ENCODE peak calls at places on chromosomes 5 and 9, in eight cellular contexts. One of them, this sample, is unnamed.

GRCh38 chr9:126705767-126706697 is 92.3 kb downstream of the LMX1B start:
- DNase-seq in GM12865: peak
- DNase-seq in nephron progenitor cell: peak
- DNase-seq in OCI-LY7: peak
- DNase-seq in uterus: no peak
- DNase-seq in brain microvascular endothelial cell: peak
- DNase-seq in progenitor cell of endocrine pancreas: no peak
- DNase-seq in IMR-90: peak
- DNase-seq in this sample: peak

GRCh38 chr5:139565411-139566305 is 4.5 kb downstream of the UBE2D2 start:
- DNase-seq in GM12865: peak
- DNase-seq in nephron progenitor cell: no peak
- DNase-seq in OCI-LY7: peak
- DNase-seq in uterus: no peak
- DNase-seq in brain microvascular endothelial cell: no peak
- DNase-seq in progenitor cell of endocrine pancreas: no peak
- DNase-seq in IMR-90: peak
- DNase-seq in this sample: peak

GRCh38 chr5:146447734-146448380 is 724 bp downstream of the TCERG1 start:
- DNase-seq in GM12865: peak
- DNase-seq in nephron progenitor cell: no peak
- DNase-seq in OCI-LY7: peak
- DNase-seq in uterus: no peak
- DNase-seq in brain microvascular endothelial cell: peak
- DNase-seq in progenitor cell of endocrine pancreas: no peak
- DNase-seq in IMR-90: peak
- DNase-seq in this sample: no peak

GRCh38 chr5:152623951-152624350 is 218.9 kb upstream of the NMUR2 start:
- DNase-seq in GM12865: no peak
- DNase-seq in nephron progenitor cell: no peak
- DNase-seq in OCI-LY7: no peak
- DNase-seq in uterus: no peak
- DNase-seq in brain microvascular endothelial cell: no peak
- DNase-seq in progenitor cell of endocrine pancreas: no peak
- DNase-seq in IMR-90: no peak
- DNase-seq in this sample: no peak

GRCh38 chr5:40914835-40915234 is 5.5 kb downstream of the C7 start:
- DNase-seq in GM12865: no peak
- DNase-seq in nephron progenitor cell: no peak
- DNase-seq in OCI-LY7: no peak
- DNase-seq in uterus: no peak
- DNase-seq in brain microvascular endothelial cell: peak
- DNase-seq in progenitor cell of endocrine pancreas: no peak
- DNase-seq in IMR-90: peak
- DNase-seq in this sample: no peak

GRCh38 chr5:24819841-24820240 is 175.1 kb upstream of the CDH10 start:
- DNase-seq in GM12865: no peak
- DNase-seq in nephron progenitor cell: no peak
- DNase-seq in OCI-LY7: no peak
- DNase-seq in uterus: no peak
- DNase-seq in brain microvascular endothelial cell: no peak
- DNase-seq in progenitor cell of endocrine pancreas: no peak
- DNase-seq in IMR-90: no peak
- DNase-seq in this sample: no peak

GRCh38 chr9:114413909-114414308 is 26.1 kb upstream of the AKNA start:
- DNase-seq in GM12865: no peak
- DNase-seq in nephron progenitor cell: no peak
- DNase-seq in OCI-LY7: no peak
- DNase-seq in uterus: no peak
- DNase-seq in brain microvascular endothelial cell: peak
- DNase-seq in progenitor cell of endocrine pancreas: no peak
- DNase-seq in IMR-90: peak
- DNase-seq in this sample: peak

GRCh38 chr9:97568461-97569275 is 64.5 kb downstream of the TSTD2 start:
- DNase-seq in GM12865: no peak
- DNase-seq in nephron progenitor cell: no peak
- DNase-seq in OCI-LY7: no peak
- DNase-seq in uterus: peak
- DNase-seq in brain microvascular endothelial cell: no peak
- DNase-seq in progenitor cell of endocrine pancreas: no peak
- DNase-seq in IMR-90: no peak
- DNase-seq in this sample: no peak

GRCh38 chr5:94618029-94618492 is 343 bp downstream of the KIAA0825 start:
- DNase-seq in GM12865: peak
- DNase-seq in nephron progenitor cell: peak
- DNase-seq in OCI-LY7: peak
- DNase-seq in uterus: peak
- DNase-seq in brain microvascular endothelial cell: peak
- DNase-seq in progenitor cell of endocrine pancreas: no peak
- DNase-seq in IMR-90: peak
- DNase-seq in this sample: peak

GRCh38 chr9:17342696-17343095 is 207.9 kb downstream of the CNTLN start:
- DNase-seq in GM12865: no peak
- DNase-seq in nephron progenitor cell: no peak
- DNase-seq in OCI-LY7: no peak
- DNase-seq in uterus: no peak
- DNase-seq in brain microvascular endothelial cell: no peak
- DNase-seq in progenitor cell of endocrine pancreas: no peak
- DNase-seq in IMR-90: no peak
- DNase-seq in this sample: no peak

GRCh38 chr5:34709861-34710673 is 53.9 kb downstream of the RAI14 start:
- DNase-seq in GM12865: no peak
- DNase-seq in nephron progenitor cell: no peak
- DNase-seq in OCI-LY7: no peak
- DNase-seq in uterus: no peak
- DNase-seq in brain microvascular endothelial cell: peak
- DNase-seq in progenitor cell of endocrine pancreas: no peak
- DNase-seq in IMR-90: peak
- DNase-seq in this sample: no peak

GRCh38 chr9:98442541-98442940 is 187.1 kb upstream of the TBC1D2 start:
- DNase-seq in GM12865: no peak
- DNase-seq in nephron progenitor cell: no peak
- DNase-seq in OCI-LY7: no peak
- DNase-seq in uterus: no peak
- DNase-seq in brain microvascular endothelial cell: no peak
- DNase-seq in progenitor cell of endocrine pancreas: no peak
- DNase-seq in IMR-90: peak
- DNase-seq in this sample: no peak

GRCh38 chr5:14794600-14795230 is 76.9 kb downstream of the ANKH start:
- DNase-seq in GM12865: no peak
- DNase-seq in nephron progenitor cell: no peak
- DNase-seq in OCI-LY7: no peak
- DNase-seq in uterus: no peak
- DNase-seq in brain microvascular endothelial cell: no peak
- DNase-seq in progenitor cell of endocrine pancreas: no peak
- DNase-seq in IMR-90: no peak
- DNase-seq in this sample: no peak

GRCh38 chr5:112691758-112692157 is 45.9 kb upstream of the APC start:
- DNase-seq in GM12865: peak
- DNase-seq in nephron progenitor cell: no peak
- DNase-seq in OCI-LY7: peak
- DNase-seq in uterus: no peak
- DNase-seq in brain microvascular endothelial cell: peak
- DNase-seq in progenitor cell of endocrine pancreas: no peak
- DNase-seq in IMR-90: peak
- DNase-seq in this sample: no peak

GRCh38 chr5:95471447-95471846 is 80.3 kb downstream of the FAM81B start:
- DNase-seq in GM12865: no peak
- DNase-seq in nephron progenitor cell: no peak
- DNase-seq in OCI-LY7: no peak
- DNase-seq in uterus: no peak
- DNase-seq in brain microvascular endothelial cell: no peak
- DNase-seq in progenitor cell of endocrine pancreas: no peak
- DNase-seq in IMR-90: no peak
- DNase-seq in this sample: no peak

GRCh38 chr9:15317836-15318235 is 10.8 kb upstream of the TTC39B start:
- DNase-seq in GM12865: no peak
- DNase-seq in nephron progenitor cell: no peak
- DNase-seq in OCI-LY7: no peak
- DNase-seq in uterus: no peak
- DNase-seq in brain microvascular endothelial cell: peak
- DNase-seq in progenitor cell of endocrine pancreas: no peak
- DNase-seq in IMR-90: peak
- DNase-seq in this sample: no peak

GRCh38 chr9:94919376-94920098 is 193.0 kb downstream of the AOPEP start:
- DNase-seq in GM12865: no peak
- DNase-seq in nephron progenitor cell: no peak
- DNase-seq in OCI-LY7: no peak
- DNase-seq in uterus: peak
- DNase-seq in brain microvascular endothelial cell: no peak
- DNase-seq in progenitor cell of endocrine pancreas: no peak
- DNase-seq in IMR-90: peak
- DNase-seq in this sample: no peak

GRCh38 chr5:73867344-73868335 is 241.6 kb downstream of the ARHGEF28 start:
- DNase-seq in GM12865: no peak
- DNase-seq in nephron progenitor cell: no peak
- DNase-seq in OCI-LY7: no peak
- DNase-seq in uterus: no peak
- DNase-seq in brain microvascular endothelial cell: peak
- DNase-seq in progenitor cell of endocrine pancreas: no peak
- DNase-seq in IMR-90: peak
- DNase-seq in this sample: no peak

GRCh38 chr5:87390075-87390474 is 22.7 kb downstream of the CCNH start:
- DNase-seq in GM12865: peak
- DNase-seq in nephron progenitor cell: no peak
- DNase-seq in OCI-LY7: no peak
- DNase-seq in uterus: no peak
- DNase-seq in brain microvascular endothelial cell: no peak
- DNase-seq in progenitor cell of endocrine pancreas: no peak
- DNase-seq in IMR-90: no peak
- DNase-seq in this sample: no peak

GRCh38 chr5:87393331-87393730 is 19.4 kb downstream of the CCNH start:
- DNase-seq in GM12865: no peak
- DNase-seq in nephron progenitor cell: no peak
- DNase-seq in OCI-LY7: no peak
- DNase-seq in uterus: no peak
- DNase-seq in brain microvascular endothelial cell: no peak
- DNase-seq in progenitor cell of endocrine pancreas: no peak
- DNase-seq in IMR-90: peak
- DNase-seq in this sample: no peak

GRCh38 chr5:87390576-87391199 is 22.0 kb downstream of the CCNH start:
- DNase-seq in GM12865: no peak
- DNase-seq in nephron progenitor cell: no peak
- DNase-seq in OCI-LY7: no peak
- DNase-seq in uterus: no peak
- DNase-seq in brain microvascular endothelial cell: no peak
- DNase-seq in progenitor cell of endocrine pancreas: no peak
- DNase-seq in IMR-90: peak
- DNase-seq in this sample: no peak

GRCh38 chr5:87394407-87394806 is 18.3 kb downstream of the CCNH start:
- DNase-seq in GM12865: no peak
- DNase-seq in nephron progenitor cell: no peak
- DNase-seq in OCI-LY7: no peak
- DNase-seq in uterus: no peak
- DNase-seq in brain microvascular endothelial cell: peak
- DNase-seq in progenitor cell of endocrine pancreas: no peak
- DNase-seq in IMR-90: peak
- DNase-seq in this sample: no peak

GRCh38 chr5:87392170-87392569 is 20.6 kb downstream of the CCNH start:
- DNase-seq in GM12865: no peak
- DNase-seq in nephron progenitor cell: no peak
- DNase-seq in OCI-LY7: no peak
- DNase-seq in uterus: no peak
- DNase-seq in brain microvascular endothelial cell: no peak
- DNase-seq in progenitor cell of endocrine pancreas: no peak
- DNase-seq in IMR-90: no peak
- DNase-seq in this sample: no peak
- TF ChIP-seq CTCF in GM12865: no peak
- TF ChIP-seq CTCF in nephron progenitor cell: no peak
- TF ChIP-seq CTCF in OCI-LY7: no peak
- TF ChIP-seq CTCF in uterus: no peak
- TF ChIP-seq CTCF in brain microvascular endothelial cell: no peak
- TF ChIP-seq CTCF in progenitor cell of endocrine pancreas: no peak
- TF ChIP-seq CTCF in IMR-90: no peak
- TF ChIP-seq CTCF in this sample: no peak

GRCh38 chr9:77449177-77450092 is 198.7 kb downstream of the GNA14 start:
- DNase-seq in GM12865: no peak
- DNase-seq in nephron progenitor cell: no peak
- DNase-seq in OCI-LY7: no peak
- DNase-seq in uterus: no peak
- DNase-seq in brain microvascular endothelial cell: peak
- DNase-seq in progenitor cell of endocrine pancreas: no peak
- DNase-seq in IMR-90: peak
- DNase-seq in this sample: no peak
- TF ChIP-seq CTCF in GM12865: no peak
- TF ChIP-seq CTCF in nephron progenitor cell: no peak
- TF ChIP-seq CTCF in OCI-LY7: peak
- TF ChIP-seq CTCF in uterus: no peak
- TF ChIP-seq CTCF in brain microvascular endothelial cell: peak
- TF ChIP-seq CTCF in progenitor cell of endocrine pancreas: no peak
- TF ChIP-seq CTCF in IMR-90: no peak
- TF ChIP-seq CTCF in this sample: no peak

DNA sequence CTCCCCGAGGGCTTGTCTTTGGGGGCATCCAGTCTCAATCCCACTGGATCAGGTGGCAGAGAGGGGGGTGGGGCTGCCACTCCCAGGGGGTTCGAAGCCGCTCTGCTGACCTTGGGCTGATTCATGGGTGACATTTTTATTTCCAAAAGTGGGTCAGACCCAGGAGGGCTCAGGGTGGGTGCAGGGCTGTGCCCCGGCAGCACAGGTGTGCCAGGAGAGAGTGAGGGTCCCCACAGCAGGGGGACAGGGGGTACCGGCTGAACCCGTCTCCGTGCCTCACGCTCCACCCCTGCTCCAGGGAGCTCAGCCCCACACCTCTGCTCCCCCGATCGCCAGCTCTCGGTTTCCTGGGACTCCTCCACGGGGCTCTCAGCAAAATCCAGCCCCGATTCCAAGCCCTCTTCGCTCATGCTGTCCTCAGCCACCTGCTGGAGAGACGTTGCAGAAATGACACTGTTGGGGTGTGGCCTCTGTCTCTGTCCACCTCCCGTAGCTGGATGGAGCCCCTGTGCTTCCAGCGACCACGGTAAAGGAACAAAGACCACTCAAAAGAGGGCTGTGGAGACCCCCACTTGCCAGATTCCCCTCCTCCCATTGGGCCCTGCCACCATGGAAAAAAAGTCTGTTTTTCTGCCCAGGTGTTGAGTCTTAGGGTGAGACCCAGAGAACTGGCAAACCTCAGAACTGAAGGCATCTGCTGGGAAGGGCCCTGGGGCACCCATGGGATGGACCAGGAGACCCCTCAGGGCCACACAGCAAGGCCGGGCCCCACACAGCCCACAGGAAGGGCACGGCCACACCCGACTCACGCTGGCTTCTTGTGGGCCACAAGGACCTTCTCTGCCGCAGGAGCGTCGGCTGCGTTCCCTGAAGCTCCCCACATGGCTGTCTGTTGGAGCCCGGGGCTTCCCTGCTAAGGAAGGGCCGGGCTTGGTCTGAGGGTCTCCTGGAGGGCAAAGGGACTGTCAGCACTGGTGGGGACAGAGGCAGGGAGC is 10.6 kb upstream of the QSOX2 start:
- DNase-seq in GM12865: no peak
- DNase-seq in nephron progenitor cell: no peak
- DNase-seq in OCI-LY7: no peak
- DNase-seq in uterus: no peak
- DNase-seq in brain microvascular endothelial cell: no peak
- DNase-seq in progenitor cell of endocrine pancreas: no peak
- DNase-seq in IMR-90: no peak
- DNase-seq in this sample: no peak
- TF ChIP-seq CTCF in GM12865: no peak
- TF ChIP-seq CTCF in nephron progenitor cell: peak
- TF ChIP-seq CTCF in OCI-LY7: no peak
- TF ChIP-seq CTCF in uterus: no peak
- TF ChIP-seq CTCF in brain microvascular endothelial cell: peak
- TF ChIP-seq CTCF in progenitor cell of endocrine pancreas: peak
- TF ChIP-seq CTCF in IMR-90: no peak
- TF ChIP-seq CTCF in this sample: no peak

GRCh38 chr5:115377468-115378217 is 81.2 kb upstream of the CCDC112 start:
- DNase-seq in GM12865: peak
- DNase-seq in nephron progenitor cell: no peak
- DNase-seq in OCI-LY7: no peak
- DNase-seq in uterus: no peak
- DNase-seq in brain microvascular endothelial cell: peak
- DNase-seq in progenitor cell of endocrine pancreas: no peak
- DNase-seq in IMR-90: peak
- DNase-seq in this sample: peak
- TF ChIP-seq CTCF in GM12865: no peak
- TF ChIP-seq CTCF in nephron progenitor cell: no peak
- TF ChIP-seq CTCF in OCI-LY7: no peak
- TF ChIP-seq CTCF in uterus: no peak
- TF ChIP-seq CTCF in brain microvascular endothelial cell: peak
- TF ChIP-seq CTCF in progenitor cell of endocrine pancreas: no peak
- TF ChIP-seq CTCF in IMR-90: peak
- TF ChIP-seq CTCF in this sample: no peak

This sample was measured in GM20000.